ENCODE peak calls at places on chromosomes 4 and X, in six cellular contexts. K, X, S, Z, R and J are unnamed samples.

GRCh38 chr4:57156242-57156990 is 46.2 kb upstream of the IGFBP7 start:
- DNase-seq in K (no peak), S (peak; percentile 22), Z (peak; percentile 48), R (no peak), X (peak; percentile 41), J (peak; percentile 35)

GRCh38 chrX:66046612-66047235 is 6.8 kb upstream of the VSIG4 start:
- DNase-seq in Z (no peak), R (no peak), X (no peak), S (no peak), K (no peak), J (no peak)

GRCh38 chr4:127920521-127920920 is 39.8 kb downstream of the PLK4 start:
- DNase-seq in R (no peak), K (no peak), S (no peak), X (no peak), Z (no peak), J (no peak)

GRCh38 chrX:102712216-102712966 is at the start of gene GPRASP2:
- DNase-seq in R (peak; percentile 62), S (peak; percentile 23), K (peak; percentile 57), X (no peak), Z (peak; percentile 9), J (peak; percentile 45)

GRCh38 chr4:7610062-7610670 is 175.4 kb upstream of the PSAPL1 start:
- DNase-seq in R (no peak), K (no peak), S (no peak), X (no peak), Z (no peak), J (no peak)

GRCh38 chr4:41600243-41600642 is 62.3 kb downstream of the LIMCH1 start:
- DNase-seq in K (no peak), Z (no peak), R (no peak), S (no peak), X (no peak), J (no peak)

GRCh38 chr4:54587516-54587915 is 70.2 kb upstream of the KIT start:
- DNase-seq in S (no peak), K (no peak), X (no peak), R (no peak), Z (no peak), J (no peak)

GRCh38 chr4:44320833-44321232 is 127.8 kb downstream of the KCTD8 start:
- DNase-seq in Z (no peak), X (no peak), K (no peak), S (no peak), R (no peak), J (no peak)

GRCh38 chrX:39560285-39560684 is 537.5 kb downstream of the BCOR start:
- DNase-seq in R (no peak), K (no peak), Z (no peak), S (no peak), X (no peak), J (no peak)

GRCh38 chr4:165556383-165556782 is 177.6 kb downstream of the CPE start:
- DNase-seq in R (no peak), S (no peak), X (no peak), Z (no peak), K (no peak), J (no peak)

GRCh38 chrX:57445046-57445445 is 146.8 kb upstream of the ZXDB start:
- DNase-seq in K (no peak), R (no peak), Z (peak; percentile 26), S (no peak), X (no peak), J (peak; percentile 10)

GRCh38 chr4:110059556-110060191 is 138.7 kb downstream of the ELOVL6 start:
- DNase-seq in K (no peak), R (no peak), X (peak; percentile 13), Z (no peak), S (no peak), J (no peak)

GRCh38 chrX:43815209-43815608 is 67.0 kb downstream of the MAOB start:
- DNase-seq in X (no peak), K (no peak), S (no peak), R (no peak), Z (no peak), J (no peak)

GRCh38 chrX:107440187-107440586 is 9.3 kb upstream of the FRMPD3 start:
- DNase-seq in Z (no peak), R (no peak), S (no peak), K (no peak), X (no peak), J (no peak)

GRCh38 chr4:1200425-1201035 is 28.1 kb upstream of the SPON2 start:
- DNase-seq in Z (no peak), X (peak; percentile 95), K (no peak), S (peak; percentile 97), R (no peak), J (peak; percentile 24)

GRCh38 chr4:25863347-25863784 is 578 bp upstream of the SEL1L3 start:
- DNase-seq in K (peak; percentile 17), X (no peak), S (no peak), Z (no peak), R (peak; percentile 82), J (peak; percentile 64)

GRCh38 chrX:19906293-19906692 is 18.9 kb upstream of the SH3KBP1 start:
- DNase-seq in Z (no peak), X (no peak), R (no peak), K (no peak), S (no peak), J (no peak)

GRCh38 chr4:114146947-114147618 is 167.6 kb upstream of the ARSJ start:
- DNase-seq in R (no peak), S (no peak), Z (no peak), K (no peak), X (no peak), J (no peak)

GRCh38 chr4:164880489-164881262 is 3.7 kb downstream of the APELA start:
- DNase-seq in K (no peak), R (no peak), S (no peak), X (no peak), Z (no peak), J (peak; percentile 15)

GRCh38 chr4:95889662-95890061 is 49.8 kb downstream of the PDHA2 start:
- DNase-seq in K (no peak), R (no peak), Z (no peak), X (no peak), S (peak; percentile 22), J (peak; percentile 50)

GRCh38 chr4:55675196-55675793 is 39.2 kb upstream of the NMU start:
- DNase-seq in R (no peak), X (no peak), Z (no peak), S (no peak), K (no peak), J (peak; percentile 71)

GRCh38 chr4:133637161-133637560 is 488.1 kb downstream of the PCDH10 start:
- DNase-seq in X (no peak), S (no peak), K (no peak), Z (no peak), R (no peak), J (no peak)

GRCh38 chr4:88591787-88592599 is at the start of gene HERC3:
- DNase-seq in K (peak; percentile 86), S (peak; percentile 91), Z (peak; percentile 92), X (peak; percentile 80), R (peak; percentile 96), J (peak; percentile 92)

GRCh38 chr4:139593091-139593564 is 37.1 kb upstream of the SETD7 start:
- DNase-seq in S (peak; percentile 79), R (no peak), K (no peak), X (peak; percentile 92), Z (peak; percentile 62), J (peak; percentile 99)

GRCh38 chrX:97096385-97096784 is 212.7 kb downstream of the RPA4 start:
- DNase-seq in S (no peak), X (no peak), R (no peak), K (no peak), Z (no peak), J (no peak)

GRCh38 chr4:39406763-39407583 is at the start of gene KLB:
- DNase-seq in X (no peak), K (no peak), S (no peak), R (no peak), Z (no peak), J (no peak)

GRCh38 chr4:82555279-82555678 is 6.5 kb downstream of the TMEM150C start:
- DNase-seq in S (no peak), X (no peak), K (no peak), R (no peak), Z (no peak), J (peak; percentile 44)

GRCh38 chrX:136094962-136095361 is 52.4 kb upstream of the FHL1 start:
- DNase-seq in K (no peak), S (no peak), Z (no peak), X (peak; percentile 10), R (no peak), J (no peak)

GRCh38 chr4:66430856-66431255 is 760.6 kb upstream of the EPHA5 start:
- DNase-seq in S (peak; percentile 27), R (no peak), K (peak; percentile 2), X (peak; percentile 17), Z (peak; percentile 0), J (peak; percentile 93)

GRCh38 chr4:135365065-135365464 is 1163.5 kb upstream of the PABPC4L start:
- DNase-seq in Z (no peak), X (peak; percentile 67), K (no peak), S (peak; percentile 1), R (no peak), J (no peak)

GRCh38 chr4:125421547-125421946 is 106.8 kb downstream of the FAT4 start:
- DNase-seq in Z (no peak), K (no peak), X (no peak), S (no peak), R (no peak), J (no peak)

DNA sequence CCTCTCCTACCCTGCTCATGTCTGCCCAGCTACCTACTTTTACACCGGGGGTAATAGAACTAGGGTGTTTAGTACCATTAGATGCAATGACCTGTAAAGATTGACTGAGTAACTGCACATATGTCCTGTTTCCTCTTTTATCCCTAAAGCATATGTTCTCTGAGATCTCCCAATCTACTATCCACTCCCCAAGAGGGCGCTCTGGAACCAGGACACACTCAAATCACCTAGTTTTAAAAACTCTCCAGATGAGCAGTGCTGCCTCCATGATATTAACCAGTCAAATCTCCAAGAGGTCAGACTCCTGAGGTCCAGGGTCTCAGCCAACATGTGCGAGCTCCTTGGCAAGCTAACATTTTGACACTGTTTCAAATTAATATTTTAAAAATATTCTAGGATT is 87.0 kb upstream of the TSPAN5 start:
- DNase-seq in S (peak; percentile 12), X (peak; percentile 15), Z (peak; percentile 10), K (no peak), R (no peak), J (peak; percentile 18)
- H3K79me1 ChIP-seq in S (no peaks in the 10 kb centered on the region), X (no peaks in the 10 kb centered on the region), Z (peaks cover 2% of the 10 kb centered on the region), K (no peaks in the 10 kb centered on the region), R (no peaks in the 10 kb centered on the region), J (no peaks in the 10 kb centered on the region)

GRCh38 chr4:157075401-157075800 is 549 bp upstream of the GLRB start:
- DNase-seq in K (no peak), S (no peak), X (no peak), R (no peak), Z (peak; percentile 43), J (no peak)
- H3K4me3 ChIP-seq in K (no peak overlapping the region), S (peak overlapping the region; percentile 83), X (peak overlapping the region; percentile 96), R (peak overlapping the region; percentile 62), Z (no peak overlapping the region), J (peak overlapping the region; percentile 16)

GRCh38 chr4:81218206-81218605 is 3.2 kb upstream of the PRKG2 start:
- DNase-seq in R (no peak), Z (no peak), K (no peak), S (no peak), X (no peak), J (no peak)
- H4K8ac ChIP-seq in R (no peak overlapping the region), Z (no peak overlapping the region), K (no peak overlapping the region), S (no peak overlapping the region), X (no peak overlapping the region), J (no peak overlapping the region)

DNA sequence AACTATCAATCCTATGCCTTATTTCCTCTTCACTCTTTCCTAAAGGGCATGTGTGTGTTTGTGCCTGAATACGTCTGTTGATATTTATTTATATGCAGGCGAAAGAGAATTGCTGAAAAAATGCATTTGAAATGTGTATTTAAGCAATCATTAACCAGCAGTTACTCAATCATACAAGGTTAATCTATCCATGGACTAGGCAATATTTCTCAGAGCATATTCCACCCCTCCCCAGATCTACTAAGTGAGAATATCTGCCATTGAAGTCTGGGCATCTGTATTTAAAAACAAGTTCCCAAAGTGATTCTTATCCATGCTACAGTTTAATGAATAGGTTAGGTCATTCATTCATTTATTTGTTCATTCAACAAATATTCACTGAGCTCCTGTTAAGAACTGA is 113.5 kb downstream of the RASGEF1B start:
- DNase-seq in S (no peak), K (no peak), Z (no peak), X (no peak), R (no peak), J (no peak)
- H3K79me1 ChIP-seq in S (no peaks in the 10 kb centered on the region), K (no peaks in the 10 kb centered on the region), Z (no peaks in the 10 kb centered on the region), X (no peaks in the 10 kb centered on the region), R (no peaks in the 10 kb centered on the region), J (no peaks in the 10 kb centered on the region)